ENCODE peak calls at places on chromosomes 11 and 22, in ten cellular contexts. S is ureter, H is T-helper 9 cell, Z is pancreas, D is dermis blood vessel endothelial cell, C is lower leg skin, U is activated T-cell treated with anti-CD3 and anti-CD28 coated beads for 24 hours, W is neuronal stem cell, L is NCI-H1092, K is cardiac muscle cell. V is an unnamed sample.
A peak's percentile ranks its signal among the peaks of the same experiment; 100 is the strongest.

GRCh38 chr11:113574171-113574570 is 99.0 kb upstream of the DRD2 start:
- DNase-seq in S (no peak), Z (no peak), H (no peak), C (peak; percentile 57), D (no peak), U (no peak), W (no peak), K (no peak), L (no peak), V (no peak)

GRCh38 chr22:17753401-17753989 is 20.8 kb downstream of the BID start:
- DNase-seq in W (no peak), S (no peak), K (no peak), D (no peak), C (no peak), Z (no peak), H (no peak), L (no peak), U (no peak), V (no peak)

GRCh38 chr11:11045156-11045670 is 187.4 kb upstream of the ZBED5 start:
- DNase-seq in H (no peak), L (no peak), D (no peak), Z (no peak), S (no peak), W (no peak), U (no peak), K (no peak), C (no peak), V (no peak)

GRCh38 chr22:43275545-43275981 is 67.6 kb downstream of the SCUBE1 start:
- DNase-seq in K (peak; percentile 42), W (no peak), S (no peak), H (no peak), C (no peak), U (no peak), Z (no peak), L (no peak), D (peak; percentile 66), V (no peak)

GRCh38 chr11:132158696-132159095 is 788.3 kb downstream of the NTM start:
- DNase-seq in S (no peak), U (no peak), Z (no peak), D (no peak), C (no peak), H (no peak), W (no peak), K (no peak), L (no peak), V (no peak)

GRCh38 chr11:76322593-76323341 is 58.2 kb downstream of the THAP12 start:
- DNase-seq in K (peak; percentile 32), D (no peak), S (no peak), W (no peak), H (no peak), L (no peak), Z (peak; percentile 8), U (no peak), C (no peak), V (no peak)

GRCh38 chr11:47355283-47356128 is 3.0 kb upstream of the MYBPC3 start:
- DNase-seq in D (peak; percentile 97), H (no peak), U (no peak), Z (peak; percentile 99), K (peak; percentile 95), C (peak; percentile 98), S (peak; percentile 96), W (peak; percentile 90), L (peak; percentile 86), V (peak; percentile 96)

GRCh38 chr11:73142128-73142377 is at the start of gene FCHSD2:
- DNase-seq in Z (no peak), H (no peak), C (no peak), L (no peak), K (no peak), W (no peak), D (no peak), U (no peak), S (no peak), V (no peak)

GRCh38 chr11:94183886-94184264 is 55.2 kb downstream of the PANX1 start:
- DNase-seq in U (no peak), W (peak; percentile 66), L (peak; percentile 6), K (peak; percentile 80), Z (peak; percentile 75), S (no peak), H (no peak), C (no peak), D (peak; percentile 86), V (peak; percentile 72)

GRCh38 chr11:1040428-1041148 is 4.1 kb upstream of the MUC6 start:
- DNase-seq in C (no peak), U (no peak), S (no peak), K (peak; percentile 83), Z (no peak), D (no peak), W (no peak), H (no peak), L (no peak), V (no peak)